ENCODE peak calls at places on chromosomes 6 and 20, in four cellular contexts. I is HepG2, O is OCI-LY7, Y is PC-9. R is an unnamed sample.
A peak's percentile ranks its signal among the peaks of the same experiment; 100 is the strongest.

GRCh38 chr6:15341311-15341710 is 95.4 kb downstream of the JARID2 start:
- DNase-seq in I (no peak), O (no peak), Y (no peak), R (no peak)

GRCh38 chr6:21201673-21202430 is 391.7 kb upstream of the SOX4 start:
- DNase-seq in I (no peak), O (no peak), Y (peak; percentile 58), R (no peak)

GRCh38 chr6:132298344-132298949 is 102.8 kb downstream of the MOXD1 start:
- DNase-seq in I (peak; percentile 58), O (peak; percentile 80), Y (peak; percentile 54), R (no peak)

GRCh38 chr6:168884050-168884645 is 369.5 kb downstream of the THBS2 start:
- DNase-seq in I (no peak), O (no peak), Y (no peak), R (no peak)

GRCh38 chr6:100194535-100194934 is 200.5 kb upstream of the MCHR2 start:
- DNase-seq in I (no peak), O (no peak), Y (no peak), R (no peak)

GRCh38 chr6:53765270-53765669 is 29.5 kb upstream of the LRRC1 start:
- DNase-seq in I (no peak), O (no peak), Y (no peak), R (no peak)

GRCh38 chr6:136058852-136059251 is 191.3 kb downstream of the MTFR2 start:
- DNase-seq in I (no peak), O (no peak), Y (no peak), R (no peak)

GRCh38 chr20:53897884-53898557 is 172.4 kb downstream of the BCAS1 start:
- DNase-seq in I (no peak), O (no peak), Y (no peak), R (no peak)

GRCh38 chr6:115983998-115984397 is 76.7 kb downstream of the FRK start:
- DNase-seq in I (peak; percentile 46), O (no peak), Y (no peak), R (no peak)

GRCh38 chr6:114096553-114097172 is 125.7 kb upstream of the HDAC2 start:
- DNase-seq in I (peak; percentile 46), O (peak; percentile 49), Y (no peak), R (no peak)

GRCh38 chr20:25272223-25273000 is 24.5 kb downstream of the PYGB start:
- DNase-seq in I (no peak), O (no peak), Y (no peak), R (no peak)

GRCh38 chr20:37228111-37228510 is 33.5 kb downstream of the GHRH start:
- DNase-seq in I (no peak), O (no peak), Y (no peak), R (no peak)

GRCh38 chr6:42523158-42523814 is 40.5 kb upstream of the UBR2 start:
- DNase-seq in I (no peak), O (no peak), Y (no peak), R (no peak)

GRCh38 chr6:64293298-64293697 is 657.7 kb downstream of the PHF3 start:
- DNase-seq in I (no peak), O (no peak), Y (no peak), R (no peak)

GRCh38 chr6:157288575-157288974 is 34.7 kb downstream of the TMEM242 start:
- DNase-seq in I (no peak), O (no peak), Y (no peak), R (no peak)

GRCh38 chr6:123393333-123393732 is 243.4 kb downstream of the TRDN start:
- DNase-seq in I (peak; percentile 6), O (peak; percentile 2), Y (no peak), R (no peak)

GRCh38 chr6:102085257-102085656 is 691.7 kb downstream of the GRIK2 start:
- DNase-seq in I (no peak), O (no peak), Y (no peak), R (no peak)

GRCh38 chr6:29722773-29723665 is at the start of gene HLA-F:
- DNase-seq in I (peak; percentile 63), O (peak; percentile 86), Y (peak; percentile 67), R (peak; percentile 40)

GRCh38 chr6:52576392-52577021 is 353 bp downstream of the TRAM2 start:
- DNase-seq in I (peak; percentile 84), O (peak; percentile 88), Y (peak; percentile 73), R (no peak)

GRCh38 chr6:14865609-14866100 is 380.2 kb upstream of the JARID2 start:
- DNase-seq in I (no peak), O (peak; percentile 66), Y (no peak), R (no peak)

GRCh38 chr6:30744054-30744805 is at the start of gene IER3:
- DNase-seq in I (peak; percentile 89), O (peak; percentile 67), Y (peak; percentile 81), R (peak; percentile 99)

GRCh38 chr20:52001999-52002666 is 189.4 kb downstream of the ZFP64 start:
- DNase-seq in I (peak; percentile 92), O (peak; percentile 25), Y (peak; percentile 46), R (no peak)

GRCh38 chr6:112177081-112177480 is 77.3 kb downstream of the LAMA4 start:
- DNase-seq in I (no peak), O (no peak), Y (no peak), R (no peak)

GRCh38 chr20:59824711-59825562 is 108.5 kb downstream of the SYCP2 start:
- DNase-seq in I (no peak), O (no peak), Y (no peak), R (no peak)

GRCh38 chr6:81228912-81229540 is 523.5 kb downstream of the TENT5A start:
- DNase-seq in I (no peak), O (no peak), Y (peak; percentile 54), R (no peak)

GRCh38 chr20:17617868-17618672 is 48.2 kb downstream of the DSTN start:
- DNase-seq in I (no peak), O (no peak), Y (no peak), R (no peak)

GRCh38 chr6:133610271-133610840 is 278.6 kb upstream of the TCF21 start:
- DNase-seq in I (no peak), O (no peak), Y (no peak), R (no peak)

GRCh38 chr6:109075934-109076333 is 18.7 kb downstream of the SESN1 start:
- DNase-seq in I (no peak), O (no peak), Y (no peak), R (no peak)
- H3K4me2 ChIP-seq in I (no peak overlapping the region), O (peak overlapping the region; percentile 44), Y (no peak overlapping the region), R (no peak overlapping the region)

GRCh38 chr20:2132461-2132901 is 30.9 kb downstream of the STK35 start:
- DNase-seq in I (no peak), O (no peak), Y (peak; percentile 91), R (no peak)

GRCh38 chr20:2136275-2136674 is 34.6 kb downstream of the STK35 start:
- DNase-seq in I (no peak), O (no peak), Y (no peak), R (no peak)

GRCh38 chr20:2135018-2135417 is 33.4 kb downstream of the STK35 start:
- DNase-seq in I (no peak), O (no peak), Y (no peak), R (no peak)

GRCh38 chr20:2131366-2131765 is 29.7 kb downstream of the STK35 start:
- DNase-seq in I (no peak), O (no peak), Y (peak; percentile 76), R (no peak)

DNA sequence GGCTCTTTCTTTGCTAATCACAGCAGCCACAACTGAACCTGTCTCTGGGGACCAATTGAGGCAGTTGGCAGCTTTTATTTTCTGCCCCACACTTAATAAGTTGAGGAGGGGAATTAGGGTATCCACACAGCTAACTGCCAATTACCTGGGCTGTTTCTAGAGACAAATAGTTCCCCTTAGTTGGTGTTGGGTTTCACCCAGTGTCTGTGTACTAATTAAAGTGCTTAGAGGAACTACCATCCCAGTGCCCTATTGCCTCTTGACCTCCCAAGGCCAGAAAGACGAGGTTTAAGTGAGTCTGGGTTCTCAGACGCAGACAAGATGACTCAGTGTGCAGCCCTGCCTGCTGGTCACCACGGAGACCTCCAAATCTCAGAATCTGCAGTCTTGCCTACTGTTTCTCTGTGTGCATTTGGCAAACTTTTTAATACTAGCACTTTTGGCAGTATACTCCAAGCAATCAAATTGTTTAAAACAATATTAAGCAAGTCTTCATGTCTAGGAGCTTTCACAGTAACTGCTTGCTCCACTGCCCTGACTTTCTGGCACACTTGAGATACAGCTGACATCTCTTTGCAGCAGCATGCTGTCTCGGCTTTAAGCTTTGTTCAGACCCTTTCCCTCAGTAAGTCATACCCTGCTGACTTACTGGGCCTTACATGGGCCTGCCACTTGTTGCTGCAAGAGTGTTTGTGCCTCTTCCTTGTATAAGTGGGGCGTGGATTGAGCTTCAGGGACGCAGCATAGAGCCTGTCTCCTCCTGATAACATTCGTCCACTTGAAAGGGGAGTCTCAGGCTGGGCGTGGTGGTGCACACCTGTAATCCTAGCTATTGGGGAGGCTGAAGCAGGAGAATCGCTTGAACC is 31.9 kb downstream of the STK35 start:
- DNase-seq in I (no peak), O (no peak), Y (peak; percentile 81), R (no peak)
- H3K4me2 ChIP-seq in I (no peak overlapping the region), O (no peak overlapping the region), Y (peak overlapping the region; percentile 80), R (no peak overlapping the region)

DNA sequence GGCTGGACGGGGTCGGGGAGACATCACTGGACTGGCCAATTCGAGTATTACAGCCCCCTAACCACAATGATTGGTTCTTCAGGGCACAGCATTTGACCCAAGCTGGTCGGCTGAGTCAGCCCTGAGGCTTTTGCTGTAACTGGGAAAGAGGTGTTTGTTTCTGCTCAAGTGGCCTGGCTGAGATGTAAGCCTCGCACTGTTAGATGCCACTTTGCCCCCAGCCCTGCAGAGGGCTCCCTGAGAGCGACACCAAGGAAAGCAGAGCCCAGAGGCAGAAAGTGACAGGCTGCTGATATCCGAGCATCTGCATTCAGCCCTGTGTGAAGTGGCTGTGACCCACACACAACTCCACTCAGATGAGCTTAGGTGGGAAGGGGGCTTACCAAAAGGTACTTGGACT is 19.4 kb downstream of the ERGIC3 start:
- DNase-seq in I (peak; percentile 50), O (peak; percentile 82), Y (peak; percentile 77), R (no peak)
- H3K4me2 ChIP-seq in I (no peak overlapping the region), O (peak overlapping the region; percentile 51), Y (peak overlapping the region; percentile 73), R (no peak overlapping the region)

GRCh38 chr20:4008877-4009276 is 6.5 kb downstream of the RNF24 start:
- DNase-seq in I (no peak), O (no peak), Y (no peak), R (no peak)
- H3K4me2 ChIP-seq in I (no peak overlapping the region), O (no peak overlapping the region), Y (no peak overlapping the region), R (no peak overlapping the region)

DNA sequence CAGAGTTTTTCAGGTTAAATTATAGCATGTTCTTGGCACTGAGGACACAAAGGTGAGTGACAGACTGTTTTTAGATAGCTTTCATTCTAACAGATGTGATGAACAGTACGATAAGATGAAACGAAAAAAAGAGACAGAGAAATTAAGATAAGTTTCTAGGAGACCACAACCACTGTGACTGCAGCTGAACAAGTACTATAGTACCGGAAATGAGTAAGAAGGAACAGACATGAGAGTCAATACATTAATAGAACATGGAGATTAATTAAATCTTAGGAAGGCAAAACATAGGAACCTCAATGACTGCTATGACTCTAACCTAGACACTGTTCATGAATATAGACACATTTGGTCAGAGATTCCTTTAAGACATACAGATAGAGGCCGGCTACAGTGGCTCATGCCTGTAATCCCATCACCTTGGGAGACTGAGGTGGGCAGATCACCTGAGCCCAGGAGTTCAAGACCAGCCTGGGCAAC is 40.2 kb downstream of the HBS1L start:
- DNase-seq in I (no peak), O (no peak), Y (no peak), R (no peak)
- H3K4me2 ChIP-seq in I (no peak overlapping the region), O (no peak overlapping the region), Y (no peak overlapping the region), R (no peak overlapping the region)